ENCODE peak calls at places on chromosomes 16 and 17, in five cellular contexts. R is A549, L is K562, X is IMR-90, T is HepG2. C is an unnamed sample.

GRCh38 chr16:83013071-83013470 is 386.3 kb downstream of the CDH13 start:
- DNase-seq in R (no peak), L (no peak), X (no peak), T (no peak), C (no peak)

GRCh38 chr16:80948886-80949502 is 57.7 kb downstream of the CMC2 start:
- DNase-seq in R (peak; percentile 17), L (peak; percentile 74), X (peak; percentile 20), T (peak; percentile 62), C (peak; percentile 88)

GRCh38 chr17:44820631-44821196 is 9.4 kb downstream of the GJC1 start:
- DNase-seq in R (peak; percentile 67), L (no peak), X (peak; percentile 91), T (peak; percentile 36), C (no peak)

GRCh38 chr17:38861399-38861843 is 7.9 kb upstream of the RPL23 start:
- DNase-seq in R (peak; percentile 91), L (peak; percentile 67), X (no peak), T (peak; percentile 67), C (no peak)

GRCh38 chr16:19524356-19524865 is 669 bp downstream of the CCP110 start:
- DNase-seq in R (no peak), L (peak; percentile 14), X (no peak), T (no peak), C (no peak)

GRCh38 chr16:80166082-80166481 is 374.7 kb upstream of the DYNLRB2 start:
- DNase-seq in R (no peak), L (no peak), X (no peak), T (no peak), C (no peak)

GRCh38 chr17:30244853-30245385 is 9.4 kb upstream of the SLC6A4 start:
- DNase-seq in R (no peak), L (no peak), X (peak; percentile 89), T (no peak), C (no peak)

GRCh38 chr16:12798171-12798570 is 5.5 kb downstream of the CPPED1 start:
- DNase-seq in R (no peak), L (no peak), X (no peak), T (no peak), C (no peak)

GRCh38 chr17:75614006-75614405 is 19.2 kb upstream of the SMIM5 start:
- DNase-seq in R (peak; percentile 44), L (peak; percentile 71), X (no peak), T (no peak), C (no peak)

GRCh38 chr16:52825882-52826281 is 226.8 kb downstream of the CHD9NB start:
- DNase-seq in R (no peak), L (no peak), X (no peak), T (no peak), C (no peak)

GRCh38 chr17:80795737-80796136 is 195.9 kb upstream of the CHMP6 start:
- DNase-seq in R (no peak), L (no peak), X (no peak), T (no peak), C (no peak)

GRCh38 chr17:62746941-62747340 is 61.2 kb downstream of the MARCHF10 start:
- DNase-seq in R (no peak), L (no peak), X (no peak), T (no peak), C (no peak)

GRCh38 chr16:88407807-88408206 is 25.0 kb downstream of the ZNF469 start:
- DNase-seq in R (no peak), L (no peak), X (no peak), T (no peak), C (no peak)

GRCh38 chr16:83137326-83137770 is 510.6 kb downstream of the CDH13 start:
- DNase-seq in R (peak; percentile 5), L (no peak), X (peak; percentile 83), T (peak; percentile 64), C (no peak)

GRCh38 chr17:35842239-35842638 is 26.5 kb downstream of the HEATR9 start:
- DNase-seq in R (no peak), L (no peak), X (no peak), T (no peak), C (no peak)

GRCh38 chr17:39527220-39527813 is 66.0 kb downstream of the CDK12 start:
- DNase-seq in R (peak; percentile 37), L (peak; percentile 22), X (no peak), T (peak; percentile 33), C (no peak)

GRCh38 chr17:66702106-66702936 is 132.6 kb upstream of the CACNG5 start:
- DNase-seq in R (peak; percentile 46), L (no peak), X (peak; percentile 73), T (peak; percentile 15), C (no peak)

GRCh38 chr17:42928714-42929496 is 28.3 kb downstream of the G6PC1 start:
- DNase-seq in R (peak; percentile 93), L (peak; percentile 90), X (peak; percentile 85), T (peak; percentile 92), C (no peak)

GRCh38 chr16:4846503-4846900 is 586 bp downstream of the GLYR1 start:
- DNase-seq in R (peak; percentile 46), L (peak; percentile 22), X (peak; percentile 55), T (peak; percentile 35), C (no peak)

GRCh38 chr16:89197033-89197632 is 3.2 kb downstream of the SLC22A31 start:
- DNase-seq in R (no peak), L (no peak), X (no peak), T (no peak), C (no peak)

GRCh38 chr17:923633-924032 is 55.9 kb downstream of the NXN start:
- DNase-seq in R (no peak), L (no peak), X (no peak), T (no peak), C (no peak)

GRCh38 chr17:78999947-79000395 is 9.6 kb downstream of the CANT1 start:
- DNase-seq in R (no peak), L (no peak), X (no peak), T (no peak), C (no peak)

GRCh38 chr17:78998311-78999055 is 11.1 kb downstream of the CANT1 start:
- DNase-seq in R (no peak), L (no peak), X (no peak), T (no peak), C (no peak)

GRCh38 chr17:78997881-78998280 is 11.7 kb downstream of the CANT1 start:
- DNase-seq in R (no peak), L (no peak), X (no peak), T (no peak), C (no peak)

GRCh38 chr17:79000396-79001189 is 9.0 kb downstream of the CANT1 start:
- DNase-seq in R (no peak), L (no peak), X (no peak), T (no peak), C (no peak)

DNA sequence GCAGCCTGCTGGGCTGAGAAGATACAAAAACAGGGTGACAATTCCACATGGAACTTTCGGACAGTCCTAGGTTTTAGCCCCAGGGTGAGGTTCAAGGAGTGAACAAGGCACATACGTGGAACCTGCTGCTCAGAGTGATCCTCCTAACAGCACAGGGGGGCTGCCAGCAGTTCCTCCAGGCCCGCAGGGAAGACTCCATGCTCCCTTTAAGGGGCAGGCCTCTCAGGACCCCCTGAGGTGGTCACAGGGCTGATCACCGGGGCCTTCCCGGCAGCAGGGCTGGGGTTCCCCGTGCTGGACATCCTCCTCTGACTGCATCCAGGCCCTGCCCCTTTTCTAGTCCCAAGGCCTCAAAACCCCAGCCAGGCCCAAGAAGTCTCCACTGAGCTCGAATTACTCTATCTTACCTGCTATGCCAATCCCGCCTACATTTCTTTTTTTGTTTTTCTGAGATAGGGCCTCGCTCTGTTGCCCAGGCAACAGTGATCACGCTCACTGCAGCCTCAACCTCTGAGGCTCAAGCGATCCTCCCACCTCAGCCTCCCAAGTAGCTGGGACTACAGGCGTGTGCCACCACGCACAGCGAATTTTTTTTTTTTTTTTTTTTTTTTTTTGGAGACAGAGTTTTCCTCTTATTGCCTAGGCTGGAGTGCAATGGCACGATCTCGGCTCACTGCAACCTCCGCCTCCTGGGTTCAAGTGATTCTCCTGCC is 10.4 kb downstream of the CANT1 start:
- DNase-seq in R (no peak), L (no peak), X (no peak), T (no peak), C (no peak)
- TF ChIP-seq MAFK in R (no peak), L (no peak), X (no peak), T (no peak), C (no peak)

DNA sequence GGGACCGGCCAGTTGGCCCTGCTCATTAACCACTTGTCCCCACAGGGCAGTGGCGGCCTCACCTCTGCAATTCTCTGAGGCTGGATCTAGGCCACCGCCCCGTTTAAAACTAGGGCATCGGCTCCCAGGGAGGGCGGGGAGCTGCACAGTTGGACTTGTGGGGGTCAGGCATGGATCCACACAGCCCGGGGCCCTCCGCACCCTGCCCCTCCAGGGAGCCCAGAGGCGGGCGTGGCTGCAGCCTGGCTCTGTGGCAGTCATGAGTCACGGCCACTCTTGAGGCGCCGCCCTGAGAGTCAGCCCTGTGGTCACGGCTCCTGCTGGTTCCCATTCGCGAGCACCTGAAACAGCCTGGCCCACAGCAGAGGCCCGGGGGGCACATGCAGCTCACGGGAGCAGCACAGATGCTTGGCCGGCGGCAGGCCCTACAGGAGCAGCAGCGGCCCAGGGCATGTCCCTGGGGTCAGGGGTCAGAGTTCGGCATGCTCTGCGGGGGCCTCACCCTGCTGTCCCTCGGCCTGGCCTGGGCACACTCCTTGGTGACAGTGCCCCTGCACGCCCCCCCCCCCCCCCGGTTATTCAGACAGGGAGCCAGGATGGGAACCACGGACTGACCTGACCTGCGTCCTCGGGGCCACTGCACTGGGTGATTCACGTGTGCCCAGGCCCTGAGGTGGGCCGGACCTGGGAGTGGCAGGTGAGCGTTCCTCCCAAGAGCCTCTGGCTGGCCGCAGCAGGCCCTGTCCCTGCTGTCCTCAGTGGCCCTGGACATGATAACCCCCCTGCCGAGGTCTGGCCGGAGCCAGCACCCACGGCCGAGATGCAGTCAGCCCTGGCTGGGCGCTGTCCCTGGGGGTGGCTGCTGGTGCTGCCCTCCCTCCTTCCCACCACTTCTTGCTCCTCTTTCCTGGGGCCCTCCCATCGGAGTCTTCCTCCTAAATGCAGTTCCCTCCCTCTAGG is 8.2 kb downstream of the CAPN15 start:
- DNase-seq in R (peak; percentile 58), L (peak; percentile 60), X (peak; percentile 52), T (no peak), C (no peak)
- TF ChIP-seq MAFK in R (no peak), L (no peak), X (no peak), T (no peak), C (no peak)

DNA sequence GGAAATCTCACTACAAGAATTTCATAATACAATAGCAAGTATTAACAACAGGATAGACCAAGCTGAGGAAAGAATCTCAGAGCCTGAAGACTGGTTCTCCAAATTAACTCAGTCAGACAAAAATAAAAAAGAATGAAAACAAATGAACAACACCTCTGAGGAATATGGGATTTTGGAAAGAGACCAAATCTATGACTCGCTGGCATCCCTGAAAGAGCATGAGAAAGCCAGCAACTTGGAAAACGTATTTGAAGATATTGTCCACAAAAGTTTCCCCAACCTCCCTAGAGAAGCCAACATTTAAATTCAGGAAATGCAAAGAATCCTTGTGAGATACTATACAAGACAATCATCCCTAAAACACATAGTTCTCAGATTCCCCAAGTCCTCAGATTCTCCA is 20.9 kb downstream of the NLRP1 start:
- DNase-seq in R (no peak), L (no peak), X (peak; percentile 62), T (no peak), C (no peak)
- TF ChIP-seq MAFK in R (no peak), L (no peak), X (no peak), T (no peak), C (no peak)

GRCh38 chr17:61239953-61240352 is 159.7 kb upstream of the TBX2 start:
- DNase-seq in R (no peak), L (no peak), X (no peak), T (no peak), C (no peak)
- TF ChIP-seq MAFK in R (no peak), L (no peak), X (no peak), T (no peak), C (no peak)

GRCh38 chr17:73030501-73030911 is 62.0 kb downstream of the SLC39A11 start:
- DNase-seq in R (peak; percentile 26), L (no peak), X (peak; percentile 24), T (peak; percentile 57), C (no peak)
- TF ChIP-seq MAFK in R (no peak), L (no peak), X (no peak), T (no peak), C (no peak)

GRCh38 chr16:76386784-76387183 is 109.6 kb downstream of the CNTNAP4 start:
- DNase-seq in R (peak; percentile 13), L (no peak), X (no peak), T (no peak), C (no peak)
- TF ChIP-seq MAFK in R (no peak), L (no peak), X (no peak), T (no peak), C (no peak)